ENCODE peak calls at places on chromosomes 16 and 17, in eight cellular contexts. V, X, I, E, N, L, P and M are unnamed samples.
A peak's percentile ranks its signal among the peaks of the same experiment; 100 is the strongest.

GRCh38 chr17:49836111-49837030 is 11.5 kb downstream of the TAC4 start:
- DNase-seq in V (no peak), X (no peak), I (no peak), E (no peak), N (peak; percentile 56), L (peak; percentile 23), P (no peak), M (peak; percentile 93)

GRCh38 chr17:70610161-70610560 is 440.8 kb downstream of the KCNJ2 start:
- DNase-seq in V (no peak), X (no peak), I (no peak), E (no peak), N (no peak), L (no peak), P (no peak), M (no peak)

GRCh38 chr16:82955836-82956348 is 329.1 kb downstream of the CDH13 start:
- DNase-seq in V (no peak), X (no peak), I (no peak), E (no peak), N (no peak), L (no peak), P (no peak), M (no peak)

GRCh38 chr17:66301418-66301863 is 972 bp upstream of the PRKCA start:
- DNase-seq in V (no peak), X (no peak), I (no peak), E (no peak), N (no peak), L (no peak), P (no peak), M (no peak)

GRCh38 chr17:27496501-27496943 is 40.3 kb downstream of the KSR1 start:
- DNase-seq in V (no peak), X (peak; percentile 33), I (no peak), E (no peak), N (no peak), L (no peak), P (peak; percentile 54), M (peak; percentile 4)

GRCh38 chr17:1150863-1151685 is 28.7 kb downstream of the ABR start:
- DNase-seq in V (no peak), X (no peak), I (no peak), E (no peak), N (no peak), L (no peak), P (peak; percentile 60), M (no peak)

GRCh38 chr17:72338304-72338703 is 217.5 kb downstream of the SOX9 start:
- DNase-seq in V (no peak), X (no peak), I (no peak), E (no peak), N (no peak), L (no peak), P (peak; percentile 15), M (no peak)

GRCh38 chr17:63649813-63650212 is 27.6 kb downstream of the MAP3K3 start:
- DNase-seq in V (no peak), X (no peak), I (no peak), E (no peak), N (no peak), L (no peak), P (no peak), M (no peak)

GRCh38 chr17:76670020-76670707 is 26.6 kb upstream of the ST6GALNAC1 start:
- DNase-seq in V (no peak), X (no peak), I (no peak), E (no peak), N (peak; percentile 34), L (no peak), P (no peak), M (no peak)

GRCh38 chr17:9132291-9132690 is 111.0 kb downstream of the NTN1 start:
- DNase-seq in V (no peak), X (no peak), I (no peak), E (no peak), N (no peak), L (no peak), P (no peak), M (no peak)

GRCh38 chr17:49925916-49926315 is 43.1 kb upstream of the DLX4 start:
- DNase-seq in V (no peak), X (no peak), I (no peak), E (no peak), N (no peak), L (no peak), P (no peak), M (no peak)

GRCh38 chr17:45147102-45147580 is 1.1 kb upstream of the HEXIM1 start:
- DNase-seq in V (no peak), X (peak; percentile 87), I (no peak), E (peak; percentile 60), N (no peak), L (no peak), P (peak; percentile 67), M (peak; percentile 81)

GRCh38 chr17:44105941-44106340 is 17.5 kb downstream of the HDAC5 start:
- DNase-seq in V (no peak), X (no peak), I (no peak), E (no peak), N (no peak), L (no peak), P (no peak), M (no peak)

GRCh38 chr16:48914070-48914469 is 304.1 kb upstream of the N4BP1 start:
- DNase-seq in V (no peak), X (no peak), I (no peak), E (no peak), N (no peak), L (no peak), P (no peak), M (no peak)

GRCh38 chr16:82845076-82845475 is 218.3 kb downstream of the CDH13 start:
- DNase-seq in V (no peak), X (no peak), I (no peak), E (no peak), N (no peak), L (no peak), P (no peak), M (no peak)

GRCh38 chr17:9929873-9930272 is 24.8 kb upstream of the RCVRN start:
- DNase-seq in V (no peak), X (no peak), I (no peak), E (no peak), N (no peak), L (no peak), P (no peak), M (no peak)

GRCh38 chr16:10828851-10829331 is 10.3 kb upstream of the TVP23A start:
- DNase-seq in V (peak; percentile 84), X (no peak), I (no peak), E (peak; percentile 81), N (peak; percentile 89), L (no peak), P (no peak), M (peak; percentile 69)

GRCh38 chr16:87331241-87331801 is 14.1 kb upstream of the C16orf95 start:
- DNase-seq in V (no peak), X (no peak), I (no peak), E (no peak), N (no peak), L (no peak), P (no peak), M (no peak)

GRCh38 chr16:1773703-1774455 is 945 bp upstream of the MRPS34 start:
- DNase-seq in V (no peak), X (peak; percentile 50), I (no peak), E (no peak), N (peak; percentile 41), L (no peak), P (no peak), M (peak; percentile 61)

GRCh38 chr16:62445909-62446308 is 409.7 kb upstream of the CDH8 start:
- DNase-seq in V (no peak), X (no peak), I (no peak), E (no peak), N (no peak), L (no peak), P (no peak), M (no peak)

GRCh38 chr16:57999366-57999970 is 1.0 kb downstream of the ZNF319 start:
- DNase-seq in V (no peak), X (no peak), I (no peak), E (no peak), N (peak; percentile 42), L (no peak), P (peak; percentile 25), M (peak; percentile 38)

GRCh38 chr16:1790611-1791255 is 2.8 kb downstream of the IGFALS start:
- DNase-seq in V (no peak), X (no peak), I (no peak), E (no peak), N (no peak), L (no peak), P (no peak), M (no peak)

GRCh38 chr17:75563063-75563758 is 24.4 kb upstream of the MYO15B start:
- DNase-seq in V (no peak), X (no peak), I (no peak), E (no peak), N (no peak), L (no peak), P (no peak), M (no peak)

GRCh38 chr16:15829460-15829859 is 27.4 kb downstream of the MYH11 start:
- DNase-seq in V (peak; percentile 78), X (no peak), I (no peak), E (no peak), N (no peak), L (no peak), P (no peak), M (no peak)

GRCh38 chr16:85648070-85648714 is 35.1 kb downstream of the GSE1 start:
- DNase-seq in V (no peak), X (no peak), I (no peak), E (no peak), N (no peak), L (no peak), P (no peak), M (no peak)

GRCh38 chr16:12618515-12618914 is 185.2 kb downstream of the CPPED1 start:
- DNase-seq in V (no peak), X (no peak), I (no peak), E (no peak), N (no peak), L (no peak), P (no peak), M (peak; percentile 29)

GRCh38 chr16:53988136-53988535 is 284.2 kb downstream of the FTO start:
- DNase-seq in V (no peak), X (no peak), I (no peak), E (no peak), N (no peak), L (no peak), P (no peak), M (no peak)

GRCh38 chr17:79615446-79615845 is 4.6 kb upstream of the RBFOX3 start:
- DNase-seq in V (no peak), X (no peak), I (no peak), E (no peak), N (no peak), L (no peak), P (no peak), M (no peak)